ENCODE peak calls at places on chromosomes 6 and 20, in seven cellular contexts. F is CD4-positive, CD25-positive, alpha-beta regulatory T cell; M is activated CD4-positive, alpha-beta T cell treated with anti-CD3 and anti-CD28 coated beads, Interleukin-2, amount 50 U/mL, for 48 hours; D is tibial nerve; R is stimulated activated CD4-positive, alpha-beta T cell treated with anti-CD3 and anti-CD28 coated beads, Interleukin-1b, Interleukin-23, amount 100 ng/mL, for 24 hours; K is T-cell; Y is AG09319. J is an unnamed sample.

GRCh38 chr6:44049163-44049988 is 77.9 kb downstream of the MRPL14 start:
- DNase-seq in Y (no peak), M (no peak), D (no peak), K (no peak), R (no peak), F (peak), J (no peak)

GRCh38 chr6:151509048-151509447 is 15.2 kb downstream of the CCDC170 start:
- DNase-seq in F (no peak), D (no peak), M (no peak), K (no peak), R (no peak), Y (no peak), J (no peak)

GRCh38 chr6:106206905-106207304 is 118.7 kb downstream of the ATG5 start:
- DNase-seq in Y (no peak), K (no peak), R (no peak), D (no peak), M (no peak), F (peak), J (no peak)

GRCh38 chr6:3467996-3468395 is 11.1 kb upstream of the SLC22A23 start:
- DNase-seq in Y (no peak), K (no peak), D (no peak), R (no peak), F (no peak), M (no peak), J (no peak)

GRCh38 chr6:149336529-149336928 is 19.0 kb downstream of the TAB2 start:
- DNase-seq in R (no peak), Y (no peak), M (no peak), F (no peak), D (no peak), K (no peak), J (no peak)

GRCh38 chr6:3131695-3132094 is 13.2 kb downstream of the BPHL start:
- DNase-seq in M (no peak), Y (no peak), D (no peak), R (no peak), K (no peak), F (no peak), J (no peak)

GRCh38 chr6:26251354-26252081 is 113.5 kb upstream of the BTN3A2 start:
- DNase-seq in M (peak), F (peak), Y (peak), R (no peak), K (peak), D (peak), J (peak)

GRCh38 chr20:8633366-8633765 is 435.5 kb upstream of the PLCB4 start:
- DNase-seq in Y (no peak), M (no peak), K (no peak), R (no peak), D (no peak), F (no peak), J (no peak)

GRCh38 chr6:142566628-142567396 is 265.0 kb downstream of the ADGRG6 start:
- DNase-seq in K (peak), Y (peak), F (peak), M (peak), D (peak), R (peak), J (peak)

GRCh38 chr6:166619912-166620311 is 7.1 kb downstream of the RPS6KA2 start:
- DNase-seq in Y (peak), K (no peak), M (no peak), D (peak), F (no peak), R (no peak), J (peak)

GRCh38 chr20:36808317-36809257 is 35.0 kb upstream of the DSN1 start:
- DNase-seq in K (peak), Y (no peak), M (peak), F (peak), D (peak), R (peak), J (peak)

GRCh38 chr6:107707346-107708270 is 116.5 kb downstream of the SCML4 start:
- DNase-seq in M (no peak), R (no peak), D (no peak), Y (no peak), F (no peak), K (no peak), J (no peak)

GRCh38 chr6:11298651-11299420 is 66.4 kb upstream of the NEDD9 start:
- DNase-seq in Y (no peak), K (no peak), R (no peak), D (no peak), F (no peak), M (no peak), J (no peak)

GRCh38 chr6:158270389-158271127 is 41.7 kb upstream of the TULP4 start:
- DNase-seq in R (no peak), F (no peak), D (no peak), M (no peak), K (no peak), Y (no peak), J (no peak)

GRCh38 chr6:74068945-74069570 is 373.1 kb downstream of the CD109 start:
- DNase-seq in D (no peak), R (no peak), Y (no peak), K (no peak), F (no peak), M (no peak), J (no peak)

GRCh38 chr20:46226602-46227001 is 81.7 kb downstream of the CDH22 start:
- DNase-seq in F (no peak), Y (no peak), M (no peak), R (no peak), D (no peak), K (no peak), J (no peak)

J was measured in brain pericyte.